ENCODE peak calls at places on chromosome 21, in ten cellular contexts. One of them, this sample, is unnamed.

GRCh38 chr21:38913120-38913975 is 107.6 kb downstream of the ETS2 start:
- DNase-seq in CD4-positive, CD25-positive, alpha-beta regulatory T cell: no peak
- DNase-seq in testis: peak; percentile 69
- DNase-seq in CD8-positive, alpha-beta memory T cell: no peak
- DNase-seq in adipocyte: peak; percentile 66
- DNase-seq in breast epithelium: peak; percentile 86
- DNase-seq in astrocyte: peak; percentile 67
- DNase-seq in heart left ventricle: peak; percentile 73
- DNase-seq in fibroblast of lung: peak; percentile 76
- DNase-seq in left ventricle myocardium inferior: peak; percentile 56
- DNase-seq in this sample: peak; percentile 18

GRCh38 chr21:14548751-14549150 is 2.6 kb upstream of the SAMSN1 start:
- DNase-seq in testis: no peak
- DNase-seq in adipocyte: no peak
- DNase-seq in left ventricle myocardium inferior: no peak
- DNase-seq in CD8-positive, alpha-beta memory T cell: no peak
- DNase-seq in heart left ventricle: no peak
- DNase-seq in breast epithelium: no peak
- DNase-seq in astrocyte: no peak
- DNase-seq in CD4-positive, CD25-positive, alpha-beta regulatory T cell: no peak
- DNase-seq in fibroblast of lung: no peak
- DNase-seq in this sample: no peak

GRCh38 chr21:33380483-33380998 is 22.7 kb upstream of the IFNGR2 start:
- DNase-seq in heart left ventricle: peak; percentile 92
- DNase-seq in CD8-positive, alpha-beta memory T cell: peak; percentile 73
- DNase-seq in fibroblast of lung: peak; percentile 95
- DNase-seq in left ventricle myocardium inferior: peak; percentile 90
- DNase-seq in breast epithelium: peak; percentile 95
- DNase-seq in CD4-positive, CD25-positive, alpha-beta regulatory T cell: peak; percentile 77
- DNase-seq in testis: peak; percentile 94
- DNase-seq in astrocyte: peak; percentile 93
- DNase-seq in adipocyte: peak; percentile 98
- DNase-seq in this sample: no peak

GRCh38 chr21:38798481-38798882 is 7.2 kb upstream of the ETS2 start:
- DNase-seq in heart left ventricle: no peak
- DNase-seq in testis: no peak
- DNase-seq in CD4-positive, CD25-positive, alpha-beta regulatory T cell: no peak
- DNase-seq in left ventricle myocardium inferior: no peak
- DNase-seq in breast epithelium: no peak
- DNase-seq in adipocyte: no peak
- DNase-seq in fibroblast of lung: peak; percentile 74
- DNase-seq in CD8-positive, alpha-beta memory T cell: no peak
- DNase-seq in astrocyte: peak; percentile 57
- DNase-seq in this sample: peak; percentile 23

GRCh38 chr21:37845535-37845934 is 70.7 kb downstream of the KCNJ6 start:
- DNase-seq in adipocyte: no peak
- DNase-seq in breast epithelium: no peak
- DNase-seq in fibroblast of lung: no peak
- DNase-seq in CD8-positive, alpha-beta memory T cell: no peak
- DNase-seq in testis: no peak
- DNase-seq in astrocyte: no peak
- DNase-seq in heart left ventricle: no peak
- DNase-seq in CD4-positive, CD25-positive, alpha-beta regulatory T cell: no peak
- DNase-seq in left ventricle myocardium inferior: no peak
- DNase-seq in this sample: no peak

GRCh38 chr21:35423694-35424093 is 374.6 kb upstream of the RUNX1 start:
- DNase-seq in heart left ventricle: no peak
- DNase-seq in fibroblast of lung: peak; percentile 51
- DNase-seq in left ventricle myocardium inferior: no peak
- DNase-seq in breast epithelium: no peak
- DNase-seq in adipocyte: no peak
- DNase-seq in CD8-positive, alpha-beta memory T cell: no peak
- DNase-seq in testis: no peak
- DNase-seq in CD4-positive, CD25-positive, alpha-beta regulatory T cell: no peak
- DNase-seq in astrocyte: peak; percentile 39
- DNase-seq in this sample: no peak

GRCh38 chr21:16193758-16194606 is 464.2 kb downstream of the USP25 start:
- DNase-seq in CD4-positive, CD25-positive, alpha-beta regulatory T cell: no peak
- DNase-seq in breast epithelium: no peak
- DNase-seq in testis: peak; percentile 84
- DNase-seq in CD8-positive, alpha-beta memory T cell: no peak
- DNase-seq in fibroblast of lung: peak; percentile 93
- DNase-seq in heart left ventricle: peak; percentile 71
- DNase-seq in left ventricle myocardium inferior: peak; percentile 58
- DNase-seq in astrocyte: peak; percentile 91
- DNase-seq in adipocyte: peak; percentile 88
- DNase-seq in this sample: peak; percentile 92

GRCh38 chr21:31201144-31201543 is 142.9 kb downstream of the TIAM1 start:
- DNase-seq in heart left ventricle: no peak
- DNase-seq in CD8-positive, alpha-beta memory T cell: no peak
- DNase-seq in astrocyte: peak; percentile 1
- DNase-seq in adipocyte: peak; percentile 33
- DNase-seq in fibroblast of lung: no peak
- DNase-seq in CD4-positive, CD25-positive, alpha-beta regulatory T cell: no peak
- DNase-seq in testis: no peak
- DNase-seq in left ventricle myocardium inferior: no peak
- DNase-seq in breast epithelium: no peak
- DNase-seq in this sample: no peak

GRCh38 chr21:39788383-39788782 is 43.4 kb downstream of the IGSF5 start:
- DNase-seq in CD4-positive, CD25-positive, alpha-beta regulatory T cell: no peak
- DNase-seq in adipocyte: peak; percentile 92
- DNase-seq in breast epithelium: peak; percentile 82
- DNase-seq in astrocyte: peak; percentile 92
- DNase-seq in left ventricle myocardium inferior: peak; percentile 72
- DNase-seq in testis: peak; percentile 77
- DNase-seq in CD8-positive, alpha-beta memory T cell: no peak
- DNase-seq in fibroblast of lung: peak; percentile 94
- DNase-seq in heart left ventricle: peak; percentile 84
- DNase-seq in this sample: no peak

GRCh38 chr21:38914531-38915385 is 109.0 kb downstream of the ETS2 start:
- DNase-seq in adipocyte: peak; percentile 27
- DNase-seq in heart left ventricle: no peak
- DNase-seq in left ventricle myocardium inferior: no peak
- DNase-seq in fibroblast of lung: peak; percentile 50
- DNase-seq in CD4-positive, CD25-positive, alpha-beta regulatory T cell: no peak
- DNase-seq in astrocyte: peak; percentile 42
- DNase-seq in testis: no peak
- DNase-seq in breast epithelium: no peak
- DNase-seq in CD8-positive, alpha-beta memory T cell: no peak
- DNase-seq in this sample: no peak

GRCh38 chr21:38293765-38294164 is 37.0 kb downstream of the KCNJ15 start:
- DNase-seq in CD4-positive, CD25-positive, alpha-beta regulatory T cell: no peak
- DNase-seq in adipocyte: no peak
- DNase-seq in CD8-positive, alpha-beta memory T cell: no peak
- DNase-seq in fibroblast of lung: no peak
- DNase-seq in heart left ventricle: no peak
- DNase-seq in left ventricle myocardium inferior: no peak
- DNase-seq in testis: no peak
- DNase-seq in breast epithelium: no peak
- DNase-seq in astrocyte: no peak
- DNase-seq in this sample: no peak

GRCh38 chr21:45350206-45350854 is 54.6 kb upstream of the COL18A1 start:
- DNase-seq in adipocyte: no peak
- DNase-seq in testis: no peak
- DNase-seq in left ventricle myocardium inferior: no peak
- DNase-seq in astrocyte: no peak
- DNase-seq in fibroblast of lung: no peak
- DNase-seq in heart left ventricle: peak; percentile 5
- DNase-seq in CD8-positive, alpha-beta memory T cell: no peak
- DNase-seq in breast epithelium: no peak
- DNase-seq in CD4-positive, CD25-positive, alpha-beta regulatory T cell: no peak
- DNase-seq in this sample: no peak

GRCh38 chr21:45351526-45352275 is 53.3 kb upstream of the COL18A1 start:
- DNase-seq in fibroblast of lung: peak; percentile 50
- DNase-seq in breast epithelium: no peak
- DNase-seq in heart left ventricle: peak; percentile 49
- DNase-seq in astrocyte: no peak
- DNase-seq in testis: no peak
- DNase-seq in CD4-positive, CD25-positive, alpha-beta regulatory T cell: no peak
- DNase-seq in CD8-positive, alpha-beta memory T cell: no peak
- DNase-seq in adipocyte: no peak
- DNase-seq in left ventricle myocardium inferior: no peak
- DNase-seq in this sample: no peak

GRCh38 chr21:45352621-45353125 is 52.3 kb upstream of the COL18A1 start:
- DNase-seq in left ventricle myocardium inferior: no peak
- DNase-seq in fibroblast of lung: no peak
- DNase-seq in astrocyte: no peak
- DNase-seq in adipocyte: no peak
- DNase-seq in testis: no peak
- DNase-seq in breast epithelium: no peak
- DNase-seq in heart left ventricle: peak; percentile 55
- DNase-seq in CD4-positive, CD25-positive, alpha-beta regulatory T cell: no peak
- DNase-seq in CD8-positive, alpha-beta memory T cell: no peak
- DNase-seq in this sample: no peak

GRCh38 chr21:45353200-45353599 is 51.8 kb upstream of the COL18A1 start:
- DNase-seq in adipocyte: no peak
- DNase-seq in testis: no peak
- DNase-seq in heart left ventricle: peak; percentile 31
- DNase-seq in fibroblast of lung: no peak
- DNase-seq in breast epithelium: no peak
- DNase-seq in CD4-positive, CD25-positive, alpha-beta regulatory T cell: no peak
- DNase-seq in CD8-positive, alpha-beta memory T cell: no peak
- DNase-seq in left ventricle myocardium inferior: no peak
- DNase-seq in astrocyte: no peak
- DNase-seq in this sample: no peak

DNA sequence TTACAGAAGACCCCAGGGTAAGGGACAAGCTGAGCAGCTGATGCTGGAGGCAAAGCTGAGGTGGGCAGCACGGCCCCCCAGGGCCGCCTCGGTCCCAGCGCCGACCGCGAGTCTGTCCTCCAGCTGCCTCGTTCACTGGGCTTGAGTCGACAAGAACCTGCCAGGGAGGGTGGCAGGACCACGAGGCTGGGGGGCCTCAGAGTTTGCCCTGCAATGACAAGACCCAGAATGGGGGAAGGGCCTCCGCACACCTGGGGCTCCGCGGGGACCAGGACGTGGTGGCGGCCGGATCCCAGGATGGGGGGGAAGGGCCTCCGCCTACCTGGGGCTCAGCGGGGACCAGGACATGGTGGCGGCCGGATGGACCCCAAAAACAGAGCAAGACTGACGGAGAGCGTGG is 53.9 kb upstream of the COL18A1 start:
- DNase-seq in left ventricle myocardium inferior: no peak
- DNase-seq in fibroblast of lung: no peak
- DNase-seq in heart left ventricle: peak; percentile 58
- DNase-seq in CD4-positive, CD25-positive, alpha-beta regulatory T cell: no peak
- DNase-seq in astrocyte: no peak
- DNase-seq in breast epithelium: no peak
- DNase-seq in adipocyte: no peak
- DNase-seq in CD8-positive, alpha-beta memory T cell: no peak
- DNase-seq in testis: no peak
- DNase-seq in this sample: no peak
- H3K4me1 ChIP-seq in left ventricle myocardium inferior: peaks cover 68% of the 10 kb centered on the region
- H3K4me1 ChIP-seq in fibroblast of lung: peaks cover 14% of the 10 kb centered on the region
- H3K4me1 ChIP-seq in heart left ventricle: peaks cover 6% of the 10 kb centered on the region
- H3K4me1 ChIP-seq in CD4-positive, CD25-positive, alpha-beta regulatory T cell: no peaks in the 10 kb centered on the region
- H3K4me1 ChIP-seq in astrocyte: no peaks in the 10 kb centered on the region
- H3K4me1 ChIP-seq in breast epithelium: no peaks in the 10 kb centered on the region
- H3K4me1 ChIP-seq in adipocyte: peaks cover 15% of the 10 kb centered on the region
- H3K4me1 ChIP-seq in CD8-positive, alpha-beta memory T cell: no peaks in the 10 kb centered on the region
- H3K4me1 ChIP-seq in testis: peaks cover 31% of the 10 kb centered on the region
- H3K4me1 ChIP-seq in this sample: no peaks in the 10 kb centered on the region

GRCh38 chr21:19198801-19199200 is 795.2 kb upstream of the TMPRSS15 start:
- DNase-seq in breast epithelium: no peak
- DNase-seq in left ventricle myocardium inferior: no peak
- DNase-seq in fibroblast of lung: no peak
- DNase-seq in CD8-positive, alpha-beta memory T cell: no peak
- DNase-seq in adipocyte: no peak
- DNase-seq in testis: no peak
- DNase-seq in astrocyte: no peak
- DNase-seq in heart left ventricle: no peak
- DNase-seq in CD4-positive, CD25-positive, alpha-beta regulatory T cell: no peak
- DNase-seq in this sample: no peak
- H3K9me3 ChIP-seq in breast epithelium: no peaks in the 10 kb centered on the region
- H3K9me3 ChIP-seq in left ventricle myocardium inferior: no peaks in the 10 kb centered on the region
- H3K9me3 ChIP-seq in fibroblast of lung: no peaks in the 10 kb centered on the region
- H3K9me3 ChIP-seq in CD8-positive, alpha-beta memory T cell: no peaks in the 10 kb centered on the region
- H3K9me3 ChIP-seq in adipocyte: peaks cover 6% of the 10 kb centered on the region
- H3K9me3 ChIP-seq in testis: no peaks in the 10 kb centered on the region
- H3K9me3 ChIP-seq in astrocyte: peaks cover 4% of the 10 kb centered on the region
- H3K9me3 ChIP-seq in heart left ventricle: no peaks in the 10 kb centered on the region
- H3K9me3 ChIP-seq in CD4-positive, CD25-positive, alpha-beta regulatory T cell: peaks cover 11% of the 10 kb centered on the region
- H3K9me3 ChIP-seq in this sample: no peaks in the 10 kb centered on the region

GRCh38 chr21:43364261-43364510 is 62.7 kb downstream of the SIK1 start:
- DNase-seq in breast epithelium: no peak
- DNase-seq in left ventricle myocardium inferior: no peak
- DNase-seq in CD8-positive, alpha-beta memory T cell: no peak
- DNase-seq in heart left ventricle: no peak
- DNase-seq in adipocyte: no peak
- DNase-seq in astrocyte: no peak
- DNase-seq in fibroblast of lung: no peak
- DNase-seq in testis: no peak
- DNase-seq in CD4-positive, CD25-positive, alpha-beta regulatory T cell: no peak
- DNase-seq in this sample: no peak

GRCh38 chr21:43365611-43366426 is 61.1 kb downstream of the SIK1 start:
- DNase-seq in breast epithelium: no peak
- DNase-seq in fibroblast of lung: no peak
- DNase-seq in heart left ventricle: no peak
- DNase-seq in CD4-positive, CD25-positive, alpha-beta regulatory T cell: no peak
- DNase-seq in astrocyte: no peak
- DNase-seq in left ventricle myocardium inferior: no peak
- DNase-seq in CD8-positive, alpha-beta memory T cell: no peak
- DNase-seq in adipocyte: no peak
- DNase-seq in testis: no peak
- DNase-seq in this sample: no peak

GRCh38 chr21:43366656-43367055 is 60.3 kb downstream of the SIK1 start:
- DNase-seq in breast epithelium: no peak
- DNase-seq in heart left ventricle: no peak
- DNase-seq in adipocyte: no peak
- DNase-seq in CD8-positive, alpha-beta memory T cell: no peak
- DNase-seq in CD4-positive, CD25-positive, alpha-beta regulatory T cell: no peak
- DNase-seq in astrocyte: no peak
- DNase-seq in fibroblast of lung: no peak
- DNase-seq in left ventricle myocardium inferior: no peak
- DNase-seq in testis: no peak
- DNase-seq in this sample: no peak

GRCh38 chr21:43363506-43364260 is 63.2 kb downstream of the SIK1 start:
- DNase-seq in testis: no peak
- DNase-seq in astrocyte: no peak
- DNase-seq in left ventricle myocardium inferior: no peak
- DNase-seq in breast epithelium: no peak
- DNase-seq in heart left ventricle: no peak
- DNase-seq in adipocyte: no peak
- DNase-seq in CD4-positive, CD25-positive, alpha-beta regulatory T cell: no peak
- DNase-seq in fibroblast of lung: no peak
- DNase-seq in CD8-positive, alpha-beta memory T cell: no peak
- DNase-seq in this sample: no peak

GRCh38 chr21:43364851-43365424 is 62.0 kb downstream of the SIK1 start:
- DNase-seq in breast epithelium: no peak
- DNase-seq in left ventricle myocardium inferior: no peak
- DNase-seq in astrocyte: no peak
- DNase-seq in testis: no peak
- DNase-seq in heart left ventricle: no peak
- DNase-seq in CD4-positive, CD25-positive, alpha-beta regulatory T cell: no peak
- DNase-seq in fibroblast of lung: no peak
- DNase-seq in adipocyte: no peak
- DNase-seq in CD8-positive, alpha-beta memory T cell: no peak
- DNase-seq in this sample: no peak
- H3K4me1 ChIP-seq in breast epithelium: peaks cover 20% of the 10 kb centered on the region
- H3K4me1 ChIP-seq in left ventricle myocardium inferior: peaks cover 64% of the 10 kb centered on the region
- H3K4me1 ChIP-seq in astrocyte: peaks cover 14% of the 10 kb centered on the region
- H3K4me1 ChIP-seq in testis: peaks cover 12% of the 10 kb centered on the region
- H3K4me1 ChIP-seq in heart left ventricle: no peaks in the 10 kb centered on the region
- H3K4me1 ChIP-seq in CD4-positive, CD25-positive, alpha-beta regulatory T cell: peaks cover 23% of the 10 kb centered on the region
- H3K4me1 ChIP-seq in fibroblast of lung: peaks cover 4% of the 10 kb centered on the region
- H3K4me1 ChIP-seq in adipocyte: peaks cover 24% of the 10 kb centered on the region
- H3K4me1 ChIP-seq in CD8-positive, alpha-beta memory T cell: peaks cover 26% of the 10 kb centered on the region
- H3K4me1 ChIP-seq in this sample: no peaks in the 10 kb centered on the region

GRCh38 chr21:44876849-44877575 is 3.5 kb upstream of the PTTG1IP start:
- DNase-seq in CD4-positive, CD25-positive, alpha-beta regulatory T cell: no peak
- DNase-seq in heart left ventricle: no peak
- DNase-seq in astrocyte: no peak
- DNase-seq in adipocyte: no peak
- DNase-seq in breast epithelium: no peak
- DNase-seq in left ventricle myocardium inferior: no peak
- DNase-seq in testis: no peak
- DNase-seq in CD8-positive, alpha-beta memory T cell: no peak
- DNase-seq in fibroblast of lung: no peak
- DNase-seq in this sample: no peak
- H3K9me3 ChIP-seq in CD4-positive, CD25-positive, alpha-beta regulatory T cell: no peaks in the 10 kb centered on the region
- H3K9me3 ChIP-seq in heart left ventricle: no peaks in the 10 kb centered on the region
- H3K9me3 ChIP-seq in astrocyte: no peaks in the 10 kb centered on the region
- H3K9me3 ChIP-seq in adipocyte: no peaks in the 10 kb centered on the region
- H3K9me3 ChIP-seq in breast epithelium: no peaks in the 10 kb centered on the region
- H3K9me3 ChIP-seq in left ventricle myocardium inferior: no peaks in the 10 kb centered on the region
- H3K9me3 ChIP-seq in testis: no peaks in the 10 kb centered on the region
- H3K9me3 ChIP-seq in CD8-positive, alpha-beta memory T cell: no peaks in the 10 kb centered on the region
- H3K9me3 ChIP-seq in fibroblast of lung: no peaks in the 10 kb centered on the region
- H3K9me3 ChIP-seq in this sample: peaks cover 9% of the 10 kb centered on the region